ENCODE peak calls at places on chromosomes 1 and 21, in nine cellular contexts. One of them, this sample, is unnamed.

GRCh38 chr1:239976130-239976968 is 115.3 kb upstream of the FMN2 start:
- DNase-seq in type B pancreatic cell: no peak
- DNase-seq in WTC11: peak; percentile 68
- DNase-seq in RCC 7860: peak; percentile 16
- DNase-seq in M059J: peak; percentile 50
- DNase-seq in activated naive CD4-positive, alpha-beta T cell treated with Interleukin-2 at 50 U/mL for 16 hours: peak; percentile 37
- DNase-seq in left lobe of liver: no peak
- DNase-seq in HCEC 1CT: peak; percentile 33
- DNase-seq in stimulated activated CD8-positive, alpha-beta memory T cell treated with anti-CD3 and anti-CD28 coated beads, Interleukin-2, amount 100 ng/mL, for 1 hour: peak; percentile 15
- DNase-seq in this sample: peak; percentile 69

GRCh38 chr1:197464039-197464438 is 196.0 kb downstream of the CRB1 start:
- DNase-seq in type B pancreatic cell: no peak
- DNase-seq in WTC11: no peak
- DNase-seq in RCC 7860: no peak
- DNase-seq in M059J: peak; percentile 34
- DNase-seq in activated naive CD4-positive, alpha-beta T cell treated with Interleukin-2 at 50 U/mL for 16 hours: no peak
- DNase-seq in left lobe of liver: peak; percentile 49
- DNase-seq in HCEC 1CT: peak; percentile 68
- DNase-seq in stimulated activated CD8-positive, alpha-beta memory T cell treated with anti-CD3 and anti-CD28 coated beads, Interleukin-2, amount 100 ng/mL, for 1 hour: no peak
- DNase-seq in this sample: no peak

GRCh38 chr1:75969550-75969949 is 37.3 kb upstream of the ASB17 start:
- DNase-seq in type B pancreatic cell: no peak
- DNase-seq in WTC11: no peak
- DNase-seq in RCC 7860: no peak
- DNase-seq in M059J: peak; percentile 84
- DNase-seq in activated naive CD4-positive, alpha-beta T cell treated with Interleukin-2 at 50 U/mL for 16 hours: no peak
- DNase-seq in left lobe of liver: no peak
- DNase-seq in HCEC 1CT: peak; percentile 71
- DNase-seq in stimulated activated CD8-positive, alpha-beta memory T cell treated with anti-CD3 and anti-CD28 coated beads, Interleukin-2, amount 100 ng/mL, for 1 hour: no peak
- DNase-seq in this sample: peak; percentile 38

GRCh38 chr21:38768385-38769071 is 37.2 kb upstream of the ETS2 start:
- DNase-seq in type B pancreatic cell: no peak
- DNase-seq in WTC11: no peak
- DNase-seq in RCC 7860: peak; percentile 37
- DNase-seq in M059J: peak; percentile 95
- DNase-seq in activated naive CD4-positive, alpha-beta T cell treated with Interleukin-2 at 50 U/mL for 16 hours: peak; percentile 72
- DNase-seq in left lobe of liver: no peak
- DNase-seq in HCEC 1CT: peak; percentile 94
- DNase-seq in stimulated activated CD8-positive, alpha-beta memory T cell treated with anti-CD3 and anti-CD28 coated beads, Interleukin-2, amount 100 ng/mL, for 1 hour: no peak
- DNase-seq in this sample: no peak

GRCh38 chr21:44450999-44451398 is 4.3 kb upstream of the LRRC3 start:
- DNase-seq in type B pancreatic cell: no peak
- DNase-seq in WTC11: no peak
- DNase-seq in RCC 7860: no peak
- DNase-seq in M059J: no peak
- DNase-seq in activated naive CD4-positive, alpha-beta T cell treated with Interleukin-2 at 50 U/mL for 16 hours: no peak
- DNase-seq in left lobe of liver: peak; percentile 41
- DNase-seq in HCEC 1CT: no peak
- DNase-seq in stimulated activated CD8-positive, alpha-beta memory T cell treated with anti-CD3 and anti-CD28 coated beads, Interleukin-2, amount 100 ng/mL, for 1 hour: no peak
- DNase-seq in this sample: no peak

GRCh38 chr1:224726783-224727182 is 110.7 kb downstream of the CNIH3 start:
- DNase-seq in type B pancreatic cell: no peak
- DNase-seq in WTC11: no peak
- DNase-seq in RCC 7860: peak; percentile 74
- DNase-seq in M059J: peak; percentile 93
- DNase-seq in activated naive CD4-positive, alpha-beta T cell treated with Interleukin-2 at 50 U/mL for 16 hours: no peak
- DNase-seq in left lobe of liver: no peak
- DNase-seq in HCEC 1CT: peak; percentile 95
- DNase-seq in stimulated activated CD8-positive, alpha-beta memory T cell treated with anti-CD3 and anti-CD28 coated beads, Interleukin-2, amount 100 ng/mL, for 1 hour: no peak
- DNase-seq in this sample: peak; percentile 96

GRCh38 chr1:236065509-236066005 is 667 bp upstream of the NID1 start:
- DNase-seq in type B pancreatic cell: no peak
- DNase-seq in WTC11: peak; percentile 24
- DNase-seq in RCC 7860: no peak
- DNase-seq in M059J: no peak
- DNase-seq in activated naive CD4-positive, alpha-beta T cell treated with Interleukin-2 at 50 U/mL for 16 hours: no peak
- DNase-seq in left lobe of liver: no peak
- DNase-seq in HCEC 1CT: peak; percentile 20
- DNase-seq in stimulated activated CD8-positive, alpha-beta memory T cell treated with anti-CD3 and anti-CD28 coated beads, Interleukin-2, amount 100 ng/mL, for 1 hour: no peak
- DNase-seq in this sample: no peak

GRCh38 chr1:1550591-1551432 is 10.4 kb upstream of the TMEM240 start:
- DNase-seq in type B pancreatic cell: no peak
- DNase-seq in WTC11: no peak
- DNase-seq in RCC 7860: no peak
- DNase-seq in M059J: peak; percentile 16
- DNase-seq in activated naive CD4-positive, alpha-beta T cell treated with Interleukin-2 at 50 U/mL for 16 hours: no peak
- DNase-seq in left lobe of liver: no peak
- DNase-seq in HCEC 1CT: peak; percentile 23
- DNase-seq in stimulated activated CD8-positive, alpha-beta memory T cell treated with anti-CD3 and anti-CD28 coated beads, Interleukin-2, amount 100 ng/mL, for 1 hour: no peak
- DNase-seq in this sample: peak; percentile 50

GRCh38 chr1:178362784-178363183 is 134.0 kb downstream of the CLEC20A start:
- DNase-seq in type B pancreatic cell: no peak
- DNase-seq in WTC11: no peak
- DNase-seq in RCC 7860: no peak
- DNase-seq in M059J: no peak
- DNase-seq in activated naive CD4-positive, alpha-beta T cell treated with Interleukin-2 at 50 U/mL for 16 hours: no peak
- DNase-seq in left lobe of liver: no peak
- DNase-seq in HCEC 1CT: peak; percentile 92
- DNase-seq in stimulated activated CD8-positive, alpha-beta memory T cell treated with anti-CD3 and anti-CD28 coated beads, Interleukin-2, amount 100 ng/mL, for 1 hour: no peak
- DNase-seq in this sample: no peak

GRCh38 chr1:50047916-50048694 is 24.4 kb upstream of the AGBL4 start:
- DNase-seq in type B pancreatic cell: no peak
- DNase-seq in WTC11: peak; percentile 91
- DNase-seq in RCC 7860: no peak
- DNase-seq in M059J: no peak
- DNase-seq in activated naive CD4-positive, alpha-beta T cell treated with Interleukin-2 at 50 U/mL for 16 hours: no peak
- DNase-seq in left lobe of liver: no peak
- DNase-seq in HCEC 1CT: no peak
- DNase-seq in stimulated activated CD8-positive, alpha-beta memory T cell treated with anti-CD3 and anti-CD28 coated beads, Interleukin-2, amount 100 ng/mL, for 1 hour: no peak
- DNase-seq in this sample: peak; percentile 15

GRCh38 chr1:155008015-155008941 is 5.7 kb downstream of the ZBTB7B start:
- DNase-seq in type B pancreatic cell: no peak
- DNase-seq in WTC11: peak; percentile 36
- DNase-seq in RCC 7860: no peak
- DNase-seq in M059J: no peak
- DNase-seq in activated naive CD4-positive, alpha-beta T cell treated with Interleukin-2 at 50 U/mL for 16 hours: peak; percentile 69
- DNase-seq in left lobe of liver: peak; percentile 59
- DNase-seq in HCEC 1CT: no peak
- DNase-seq in stimulated activated CD8-positive, alpha-beta memory T cell treated with anti-CD3 and anti-CD28 coated beads, Interleukin-2, amount 100 ng/mL, for 1 hour: no peak
- DNase-seq in this sample: no peak

GRCh38 chr1:66761273-66761672 is 9.0 kb downstream of the DYNLT5 start:
- DNase-seq in type B pancreatic cell: no peak
- DNase-seq in WTC11: no peak
- DNase-seq in RCC 7860: no peak
- DNase-seq in M059J: peak; percentile 20
- DNase-seq in activated naive CD4-positive, alpha-beta T cell treated with Interleukin-2 at 50 U/mL for 16 hours: no peak
- DNase-seq in left lobe of liver: no peak
- DNase-seq in HCEC 1CT: peak; percentile 66
- DNase-seq in stimulated activated CD8-positive, alpha-beta memory T cell treated with anti-CD3 and anti-CD28 coated beads, Interleukin-2, amount 100 ng/mL, for 1 hour: no peak
- DNase-seq in this sample: no peak

GRCh38 chr1:210722410-210723081 is 393.8 kb downstream of the HHAT start:
- DNase-seq in type B pancreatic cell: no peak
- DNase-seq in WTC11: no peak
- DNase-seq in RCC 7860: no peak
- DNase-seq in M059J: no peak
- DNase-seq in activated naive CD4-positive, alpha-beta T cell treated with Interleukin-2 at 50 U/mL for 16 hours: no peak
- DNase-seq in left lobe of liver: no peak
- DNase-seq in HCEC 1CT: no peak
- DNase-seq in stimulated activated CD8-positive, alpha-beta memory T cell treated with anti-CD3 and anti-CD28 coated beads, Interleukin-2, amount 100 ng/mL, for 1 hour: no peak
- DNase-seq in this sample: no peak

GRCh38 chr1:56285554-56286402 is 293.6 kb downstream of the PLPP3 start:
- DNase-seq in type B pancreatic cell: no peak
- DNase-seq in WTC11: no peak
- DNase-seq in RCC 7860: no peak
- DNase-seq in M059J: no peak
- DNase-seq in activated naive CD4-positive, alpha-beta T cell treated with Interleukin-2 at 50 U/mL for 16 hours: no peak
- DNase-seq in left lobe of liver: no peak
- DNase-seq in HCEC 1CT: no peak
- DNase-seq in stimulated activated CD8-positive, alpha-beta memory T cell treated with anti-CD3 and anti-CD28 coated beads, Interleukin-2, amount 100 ng/mL, for 1 hour: no peak
- DNase-seq in this sample: no peak

GRCh38 chr1:205500240-205501218 is 3.9 kb upstream of the CDK18 start:
- DNase-seq in type B pancreatic cell: no peak
- DNase-seq in WTC11: no peak
- DNase-seq in RCC 7860: peak; percentile 8
- DNase-seq in M059J: peak; percentile 59
- DNase-seq in activated naive CD4-positive, alpha-beta T cell treated with Interleukin-2 at 50 U/mL for 16 hours: no peak
- DNase-seq in left lobe of liver: no peak
- DNase-seq in HCEC 1CT: no peak
- DNase-seq in stimulated activated CD8-positive, alpha-beta memory T cell treated with anti-CD3 and anti-CD28 coated beads, Interleukin-2, amount 100 ng/mL, for 1 hour: no peak
- DNase-seq in this sample: no peak

GRCh38 chr1:59678809-59679228 is 135.9 kb upstream of the HOOK1 start:
- DNase-seq in type B pancreatic cell: no peak
- DNase-seq in WTC11: no peak
- DNase-seq in RCC 7860: peak; percentile 99
- DNase-seq in M059J: peak; percentile 100
- DNase-seq in activated naive CD4-positive, alpha-beta T cell treated with Interleukin-2 at 50 U/mL for 16 hours: no peak
- DNase-seq in left lobe of liver: no peak
- DNase-seq in HCEC 1CT: peak; percentile 93
- DNase-seq in stimulated activated CD8-positive, alpha-beta memory T cell treated with anti-CD3 and anti-CD28 coated beads, Interleukin-2, amount 100 ng/mL, for 1 hour: no peak
- DNase-seq in this sample: peak; percentile 34

GRCh38 chr1:206039046-206039929 is 13.7 kb upstream of the RHEX start:
- DNase-seq in type B pancreatic cell: no peak
- DNase-seq in WTC11: no peak
- DNase-seq in RCC 7860: no peak
- DNase-seq in M059J: no peak
- DNase-seq in activated naive CD4-positive, alpha-beta T cell treated with Interleukin-2 at 50 U/mL for 16 hours: no peak
- DNase-seq in left lobe of liver: no peak
- DNase-seq in HCEC 1CT: no peak
- DNase-seq in stimulated activated CD8-positive, alpha-beta memory T cell treated with anti-CD3 and anti-CD28 coated beads, Interleukin-2, amount 100 ng/mL, for 1 hour: no peak
- DNase-seq in this sample: no peak

GRCh38 chr1:150970818-150971582 is 3.6 kb downstream of the CERS2 start:
- DNase-seq in type B pancreatic cell: no peak
- DNase-seq in WTC11: no peak
- DNase-seq in RCC 7860: peak; percentile 57
- DNase-seq in M059J: no peak
- DNase-seq in activated naive CD4-positive, alpha-beta T cell treated with Interleukin-2 at 50 U/mL for 16 hours: no peak
- DNase-seq in left lobe of liver: peak; percentile 97
- DNase-seq in HCEC 1CT: peak; percentile 48
- DNase-seq in stimulated activated CD8-positive, alpha-beta memory T cell treated with anti-CD3 and anti-CD28 coated beads, Interleukin-2, amount 100 ng/mL, for 1 hour: no peak
- DNase-seq in this sample: no peak

GRCh38 chr1:226111865-226112395 is 49.4 kb downstream of the H3-3A start:
- DNase-seq in type B pancreatic cell: no peak
- DNase-seq in WTC11: peak; percentile 21
- DNase-seq in RCC 7860: no peak
- DNase-seq in M059J: no peak
- DNase-seq in activated naive CD4-positive, alpha-beta T cell treated with Interleukin-2 at 50 U/mL for 16 hours: no peak
- DNase-seq in left lobe of liver: no peak
- DNase-seq in HCEC 1CT: no peak
- DNase-seq in stimulated activated CD8-positive, alpha-beta memory T cell treated with anti-CD3 and anti-CD28 coated beads, Interleukin-2, amount 100 ng/mL, for 1 hour: no peak
- DNase-seq in this sample: no peak

GRCh38 chr1:169160845-169161511 is 54.5 kb downstream of the ATP1B1 start:
- DNase-seq in type B pancreatic cell: no peak
- DNase-seq in WTC11: no peak
- DNase-seq in RCC 7860: no peak
- DNase-seq in M059J: peak; percentile 71
- DNase-seq in activated naive CD4-positive, alpha-beta T cell treated with Interleukin-2 at 50 U/mL for 16 hours: no peak
- DNase-seq in left lobe of liver: no peak
- DNase-seq in HCEC 1CT: peak; percentile 54
- DNase-seq in stimulated activated CD8-positive, alpha-beta memory T cell treated with anti-CD3 and anti-CD28 coated beads, Interleukin-2, amount 100 ng/mL, for 1 hour: no peak
- DNase-seq in this sample: no peak

GRCh38 chr1:246622035-246622652 is 55.9 kb downstream of the CNST start:
- DNase-seq in type B pancreatic cell: no peak
- DNase-seq in WTC11: no peak
- DNase-seq in RCC 7860: no peak
- DNase-seq in M059J: peak; percentile 14
- DNase-seq in activated naive CD4-positive, alpha-beta T cell treated with Interleukin-2 at 50 U/mL for 16 hours: no peak
- DNase-seq in left lobe of liver: no peak
- DNase-seq in HCEC 1CT: peak; percentile 42
- DNase-seq in stimulated activated CD8-positive, alpha-beta memory T cell treated with anti-CD3 and anti-CD28 coated beads, Interleukin-2, amount 100 ng/mL, for 1 hour: no peak
- DNase-seq in this sample: no peak

This sample was measured in SK-MEL-5.